ENCODE peak calls at places on chromosomes 6 and 20, in ten cellular contexts. K is HFF-Myc; B is A549; F is fibroblast of lung; V is bronchial epithelial cell; E is PC-3; W is psoas muscle; A is heart left ventricle; Y is uterus; Q is CD8-positive, alpha-beta T cell. S is an unnamed sample.

GRCh38 chr6:166815629-166816028 is 140.7 kb downstream of the RNASET2 start:
- DNase-seq in K (peak), B (no peak), F (peak), V (no peak), E (peak), W (no peak), A (no peak), Y (no peak), Q (no peak), S (no peak)

GRCh38 chr6:163402616-163403015 is 11.9 kb upstream of the QKI start:
- DNase-seq in K (no peak), B (no peak), F (no peak), V (no peak), E (no peak), W (no peak), A (no peak), Y (no peak), Q (no peak), S (no peak)

GRCh38 chr20:41960166-41960565 is 342.0 kb upstream of the CHD6 start:
- DNase-seq in K (no peak), B (no peak), F (no peak), V (no peak), E (no peak), W (no peak), A (no peak), Y (no peak), Q (no peak), S (no peak)

GRCh38 chr6:111534366-111534765 is 51.3 kb upstream of the REV3L start:
- DNase-seq in K (peak), B (peak), F (peak), V (peak), E (peak), W (peak), A (peak), Y (peak), Q (no peak), S (no peak)

GRCh38 chr20:20956586-20956985 is 149.6 kb downstream of the LINC00237 start:
- DNase-seq in K (no peak), B (no peak), F (no peak), V (no peak), E (no peak), W (no peak), A (no peak), Y (no peak), Q (no peak), S (no peak)

GRCh38 chr20:40980106-40980827 is 48.4 kb upstream of the TOP1 start:
- DNase-seq in K (no peak), B (no peak), F (no peak), V (no peak), E (no peak), W (no peak), A (no peak), Y (no peak), Q (no peak), S (no peak)

GRCh38 chr6:15507746-15508145 is 155.1 kb downstream of the DTNBP1 start:
- DNase-seq in K (no peak), B (no peak), F (peak), V (no peak), E (no peak), W (no peak), A (no peak), Y (no peak), Q (no peak), S (no peak)

GRCh38 chr6:56329296-56330050 is 82.1 kb upstream of the COL21A1 start:
- DNase-seq in K (no peak), B (no peak), F (peak), V (no peak), E (no peak), W (no peak), A (no peak), Y (no peak), Q (no peak), S (no peak)

GRCh38 chr20:25247100-25247665 is 702 bp upstream of the PYGB start:
- DNase-seq in K (no peak), B (peak), F (peak), V (peak), E (peak), W (peak), A (peak), Y (peak), Q (no peak), S (no peak)

GRCh38 chr6:118464620-118465019 is 83.5 kb upstream of the PLN start:
- DNase-seq in K (no peak), B (no peak), F (peak), V (no peak), E (no peak), W (no peak), A (no peak), Y (no peak), Q (no peak), S (no peak)

GRCh38 chr20:13778827-13779226 is 5.9 kb downstream of the ESF1 start:
- DNase-seq in K (no peak), B (no peak), F (no peak), V (no peak), E (no peak), W (no peak), A (no peak), Y (no peak), Q (no peak), S (no peak)

GRCh38 chr6:44717431-44717830 is 329.9 kb downstream of the CDC5L start:
- DNase-seq in K (no peak), B (no peak), F (no peak), V (no peak), E (no peak), W (no peak), A (no peak), Y (no peak), Q (no peak), S (no peak)

GRCh38 chr6:167240034-167240541 is 51.0 kb upstream of the UNC93A start:
- DNase-seq in K (no peak), B (no peak), F (no peak), V (no peak), E (no peak), W (no peak), A (no peak), Y (no peak), Q (no peak), S (no peak)

GRCh38 chr6:32203435-32204267 is 11.2 kb upstream of the GPSM3 start:
- DNase-seq in K (no peak), B (no peak), F (no peak), V (no peak), E (no peak), W (no peak), A (no peak), Y (no peak), Q (no peak), S (no peak)

GRCh38 chr6:151320140-151320539 is 71.2 kb downstream of the ZBTB2 start:
- DNase-seq in K (no peak), B (no peak), F (no peak), V (no peak), E (no peak), W (no peak), A (no peak), Y (no peak), Q (no peak), S (no peak)

GRCh38 chr20:44861547-44862006 is 23.9 kb upstream of the YWHAB start:
- DNase-seq in K (peak), B (no peak), F (peak), V (peak), E (peak), W (peak), A (peak), Y (peak), Q (no peak), S (no peak)

GRCh38 chr6:105424177-105424783 is 21.4 kb upstream of the PREP start:
- DNase-seq in K (no peak), B (peak), F (peak), V (peak), E (peak), W (no peak), A (no peak), Y (peak), Q (peak), S (peak)

GRCh38 chr20:21155268-21155667 is 29.4 kb downstream of the KIZ start:
- DNase-seq in K (no peak), B (no peak), F (no peak), V (no peak), E (no peak), W (no peak), A (no peak), Y (no peak), Q (no peak), S (no peak)

GRCh38 chr6:44147256-44147655 is 11.4 kb upstream of the CAPN11 start:
- DNase-seq in K (no peak), B (no peak), F (no peak), V (no peak), E (no peak), W (no peak), A (no peak), Y (no peak), Q (no peak), S (no peak)

GRCh38 chr6:36692220-36692619 is 5.4 kb upstream of the RAB44 start:
- DNase-seq in K (no peak), B (no peak), F (no peak), V (no peak), E (no peak), W (peak), A (no peak), Y (no peak), Q (no peak), S (no peak)

GRCh38 chr6:142925575-142926110 is 19.3 kb downstream of the HIVEP2 start:
- DNase-seq in K (no peak), B (peak), F (peak), V (peak), E (no peak), W (no peak), A (no peak), Y (no peak), Q (no peak), S (no peak)

GRCh38 chr6:145457556-145457955 is 277.8 kb downstream of the EPM2A start:
- DNase-seq in K (no peak), B (no peak), F (peak), V (no peak), E (no peak), W (no peak), A (no peak), Y (no peak), Q (no peak), S (no peak)

GRCh38 chr6:131894735-131895424 is 56.3 kb downstream of the CCN2 start:
- DNase-seq in K (no peak), B (no peak), F (no peak), V (no peak), E (peak), W (no peak), A (no peak), Y (no peak), Q (no peak), S (no peak)

GRCh38 chr20:51312480-51312783 is 230.1 kb downstream of the NFATC2 start:
- DNase-seq in K (no peak), B (no peak), F (no peak), V (no peak), E (no peak), W (no peak), A (no peak), Y (no peak), Q (no peak), S (no peak)

GRCh38 chr20:59412251-59412650 is 111.8 kb downstream of the EDN3 start:
- DNase-seq in K (no peak), B (no peak), F (no peak), V (no peak), E (no peak), W (no peak), A (no peak), Y (no peak), Q (no peak), S (no peak)

GRCh38 chr6:106609699-106610098 is 19.6 kb downstream of the RTN4IP1 start:
- DNase-seq in K (no peak), B (peak), F (no peak), V (peak), E (peak), W (no peak), A (no peak), Y (no peak), Q (no peak), S (peak)

GRCh38 chr6:75882734-75883133 is 133.7 kb downstream of the MYO6 start:
- DNase-seq in K (peak), B (no peak), F (peak), V (peak), E (peak), W (no peak), A (no peak), Y (no peak), Q (no peak), S (no peak)

GRCh38 chr6:98871057-98871456 is 36.7 kb downstream of the POU3F2 start:
- DNase-seq in K (no peak), B (no peak), F (peak), V (peak), E (peak), W (no peak), A (no peak), Y (no peak), Q (no peak), S (no peak)

GRCh38 chr6:55963301-55963700 is 87.9 kb upstream of the BMP5 start:
- DNase-seq in K (no peak), B (no peak), F (no peak), V (peak), E (peak), W (no peak), A (no peak), Y (no peak), Q (no peak), S (no peak)

GRCh38 chr20:14555676-14556075 is 218.3 kb upstream of the FLRT3 start:
- DNase-seq in K (no peak), B (no peak), F (no peak), V (peak), E (no peak), W (no peak), A (no peak), Y (no peak), Q (no peak), S (no peak)

GRCh38 chr6:157606516-157606915 is 216.5 kb upstream of the SNX9 start:
- DNase-seq in K (no peak), B (no peak), F (no peak), V (no peak), E (no peak), W (no peak), A (no peak), Y (peak), Q (no peak), S (no peak)

GRCh38 chr6:7542878-7543394 is 1.5 kb downstream of the DSP start:
- DNase-seq in K (no peak), B (peak), F (peak), V (peak), E (peak), W (peak), A (peak), Y (peak), Q (no peak), S (no peak)

GRCh38 chr6:89834884-89835792 is 5.5 kb downstream of the CASP8AP2 start:
- DNase-seq in K (no peak), B (no peak), F (peak), V (no peak), E (no peak), W (no peak), A (no peak), Y (no peak), Q (no peak), S (no peak)

GRCh38 chr6:34065470-34066283 is 80.2 kb downstream of the GRM4 start:
- DNase-seq in K (no peak), B (no peak), F (no peak), V (no peak), E (no peak), W (no peak), A (peak), Y (no peak), Q (no peak), S (no peak)

GRCh38 chr6:86943819-86944407 is 6.6 kb downstream of the HTR1E start:
- DNase-seq in K (no peak), B (no peak), F (no peak), V (no peak), E (no peak), W (no peak), A (no peak), Y (no peak), Q (no peak), S (no peak)

GRCh38 chr6:86949776-86950175 is 12.4 kb downstream of the HTR1E start:
- DNase-seq in K (no peak), B (no peak), F (no peak), V (no peak), E (no peak), W (no peak), A (no peak), Y (no peak), Q (no peak), S (no peak)
- H3K4me3 ChIP-seq in K (no peak), B (no peak), F (no peak), V (no peak), E (no peak), W (no peak), A (no peak), Y (no peak), Q (no peak), S (no peak)

DNA sequence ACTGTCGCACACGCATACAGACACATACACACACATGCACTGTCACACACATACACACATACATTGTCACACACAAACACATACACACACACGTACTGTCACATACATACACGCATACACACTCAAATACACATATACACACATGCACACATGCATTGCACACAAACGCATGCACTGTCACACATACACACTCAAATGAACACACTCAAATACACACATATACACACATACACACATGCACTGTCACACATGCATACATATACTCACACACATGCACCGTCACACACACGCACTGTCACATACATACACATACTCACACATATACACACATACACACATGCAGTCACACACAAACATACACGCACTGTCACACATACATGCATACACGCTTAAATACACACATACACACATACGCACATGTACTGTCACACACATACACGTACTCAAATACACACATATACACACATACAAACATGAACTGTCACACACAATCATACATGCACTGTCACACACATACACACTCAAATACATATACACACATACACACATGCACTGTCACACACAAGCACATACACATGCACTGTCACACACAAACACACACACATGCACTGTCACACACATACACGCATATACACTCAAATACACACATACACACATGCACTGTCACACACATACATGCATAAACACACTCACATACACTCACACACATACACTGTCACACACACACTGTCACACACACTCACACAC is 548.6 kb upstream of the BTBD3 start:
- DNase-seq in K (no peak), B (no peak), F (no peak), V (no peak), E (no peak), W (no peak), A (no peak), Y (no peak), Q (no peak), S (no peak)
- H3K4me3 ChIP-seq in K (no peak), B (no peak), F (no peak), V (no peak), E (no peak), W (no peak), A (no peak), Y (no peak), Q (no peak), S (no peak)

GRCh38 chr6:107621216-107621940 is 131.5 kb downstream of the SOBP start:
- DNase-seq in K (no peak), B (no peak), F (no peak), V (no peak), E (no peak), W (no peak), A (no peak), Y (no peak), Q (no peak), S (no peak)
- H3K4me3 ChIP-seq in K (no peak), B (no peak), F (no peak), V (no peak), E (no peak), W (no peak), A (no peak), Y (no peak), Q (no peak), S (no peak)

GRCh38 chr6:24908555-24908954 is 27.2 kb downstream of the RIPOR2 start:
- DNase-seq in K (no peak), B (no peak), F (no peak), V (no peak), E (peak), W (no peak), A (no peak), Y (peak), Q (no peak), S (no peak)

GRCh38 chr6:24910331-24910849 is 25.4 kb downstream of the RIPOR2 start:
- DNase-seq in K (no peak), B (no peak), F (peak), V (peak), E (no peak), W (peak), A (peak), Y (peak), Q (no peak), S (no peak)

GRCh38 chr6:24909281-24910216 is 26.2 kb downstream of the RIPOR2 start:
- DNase-seq in K (no peak), B (no peak), F (no peak), V (no peak), E (no peak), W (no peak), A (no peak), Y (no peak), Q (no peak), S (no peak)

GRCh38 chr6:24910850-24911712 is 24.7 kb downstream of the RIPOR2 start:
- DNase-seq in K (no peak), B (no peak), F (peak), V (peak), E (peak), W (peak), A (peak), Y (peak), Q (no peak), S (no peak)

GRCh38 chr6:24911983-24912382 is 23.8 kb downstream of the RIPOR2 start:
- DNase-seq in K (no peak), B (no peak), F (no peak), V (no peak), E (no peak), W (no peak), A (no peak), Y (no peak), Q (no peak), S (no peak)
- H3K4me3 ChIP-seq in K (peak), B (no peak), F (no peak), V (no peak), E (no peak), W (peak), A (no peak), Y (peak), Q (peak), S (no peak)

S was measured in Jurkat, Clone E6-1.